ENCODE peak calls at places on chromosomes 2 and 18, in six cellular contexts. G is right cardiac atrium; S is NCI-H345; X is iPS DF 6.9; Y is stimulated activated CD8-positive, alpha-beta memory T cell treated with anti-CD3 and anti-CD28 coated beads, Interleukin-2, amount 100 ng/mL, for 1 hour; Q is aorta. P is an unnamed sample.

GRCh38 chr2:151619337-151619989 is 114.8 kb downstream of the NEB start:
- DNase-seq in G (no peak), S (no peak), X (no peak), Y (no peak), Q (no peak), P (no peak)

GRCh38 chr2:160666019-160666676 is 172.5 kb upstream of the RBMS1 start:
- DNase-seq in G (no peak), S (peak; percentile 64), X (no peak), Y (no peak), Q (no peak), P (no peak)

GRCh38 chr2:236968101-236968886 is 117.4 kb upstream of the COPS8 start:
- DNase-seq in G (no peak), S (no peak), X (no peak), Y (no peak), Q (no peak), P (no peak)

GRCh38 chr2:227198866-227199265 is 34.4 kb downstream of the COL4A3 start:
- DNase-seq in G (no peak), S (no peak), X (no peak), Y (no peak), Q (no peak), P (no peak)

GRCh38 chr2:168044579-168044978 is 202.8 kb downstream of the STK39 start:
- DNase-seq in G (no peak), S (no peak), X (no peak), Y (no peak), Q (no peak), P (no peak)

GRCh38 chr2:21267232-21267835 is 143.6 kb downstream of the TDRD15 start:
- DNase-seq in G (no peak), S (no peak), X (no peak), Y (no peak), Q (no peak), P (no peak)

GRCh38 chr2:169107645-169108044 is 38.3 kb downstream of the DHRS9 start:
- DNase-seq in G (no peak), S (no peak), X (no peak), Y (no peak), Q (no peak), P (no peak)

GRCh38 chr2:217593732-217594131 is 409.1 kb downstream of the TNS1 start:
- DNase-seq in G (no peak), S (no peak), X (no peak), Y (no peak), Q (no peak), P (no peak)

GRCh38 chr18:57353940-57354461 is 1.6 kb downstream of the ST8SIA3 start:
- DNase-seq in G (peak; percentile 28), S (no peak), X (peak; percentile 57), Y (no peak), Q (peak; percentile 81), P (no peak)

GRCh38 chr2:98269274-98269673 is 77.0 kb upstream of the CNGA3 start:
- DNase-seq in G (no peak), S (peak; percentile 6), X (peak; percentile 43), Y (no peak), Q (no peak), P (no peak)

GRCh38 chr2:41414486-41415230 is 633.2 kb upstream of the PKDCC start:
- DNase-seq in G (no peak), S (peak; percentile 42), X (peak; percentile 48), Y (no peak), Q (no peak), P (no peak)

GRCh38 chr2:1965726-1966125 is 221.4 kb upstream of the PXDN start:
- DNase-seq in G (no peak), S (no peak), X (no peak), Y (no peak), Q (no peak), P (no peak)

GRCh38 chr2:62152000-62152399 is 43.9 kb upstream of the B3GNT2 start:
- DNase-seq in G (no peak), S (no peak), X (no peak), Y (no peak), Q (no peak), P (no peak)

GRCh38 chr2:238285653-238286082 is 2.7 kb downstream of the PER2 start:
- DNase-seq in G (peak; percentile 84), S (no peak), X (no peak), Y (no peak), Q (peak; percentile 91), P (peak; percentile 20)

GRCh38 chr2:7857904-7858303 is 824.0 kb upstream of the ID2 start:
- DNase-seq in G (no peak), S (peak; percentile 66), X (no peak), Y (no peak), Q (no peak), P (no peak)

GRCh38 chr2:231185050-231185725 is 13.2 kb upstream of the ARMC9 start:
- DNase-seq in G (peak; percentile 60), S (no peak), X (no peak), Y (no peak), Q (no peak), P (no peak)

GRCh38 chr2:47890711-47891368 is 15.5 kb downstream of the FBXO11 start:
- DNase-seq in G (no peak), S (no peak), X (no peak), Y (no peak), Q (no peak), P (no peak)

GRCh38 chr2:40300391-40300790 is 151.5 kb downstream of the SLC8A1 start:
- DNase-seq in G (no peak), S (no peak), X (no peak), Y (no peak), Q (no peak), P (no peak)

GRCh38 chr18:27713727-27714080 is 463.2 kb downstream of the CDH2 start:
- DNase-seq in G (no peak), S (peak; percentile 73), X (no peak), Y (no peak), Q (no peak), P (no peak)

GRCh38 chr2:193584522-193584938 is 1389.8 kb upstream of the TMEFF2 start:
- DNase-seq in G (no peak), S (no peak), X (peak; percentile 35), Y (no peak), Q (no peak), P (no peak)

GRCh38 chr18:10432781-10433180 is 21.7 kb upstream of the APCDD1 start:
- DNase-seq in G (no peak), S (no peak), X (no peak), Y (no peak), Q (no peak), P (no peak)

GRCh38 chr2:101546376-101547058 is 71.6 kb upstream of the RFX8 start:
- DNase-seq in G (no peak), S (no peak), X (no peak), Y (no peak), Q (no peak), P (no peak)

GRCh38 chr18:79483971-79484491 is 88.3 kb downstream of the NFATC1 start:
- DNase-seq in G (peak; percentile 8), S (no peak), X (no peak), Y (no peak), Q (peak; percentile 74), P (no peak)

GRCh38 chr2:15940661-15941482 is 522 bp downstream of the MYCN start:
- DNase-seq in G (no peak), S (no peak), X (no peak), Y (no peak), Q (no peak), P (no peak)

GRCh38 chr2:239832101-239832994 is 192.8 kb downstream of the NDUFA10 start:
- DNase-seq in G (no peak), S (no peak), X (no peak), Y (no peak), Q (peak; percentile 69), P (no peak)

GRCh38 chr18:48328473-48329205 is 80.5 kb downstream of the ZBTB7C start:
- DNase-seq in G (no peak), S (no peak), X (no peak), Y (no peak), Q (peak; percentile 79), P (no peak)

GRCh38 chr2:72999729-73000725 is 71.5 kb downstream of the SFXN5 start:
- DNase-seq in G (no peak), S (no peak), X (no peak), Y (no peak), Q (no peak), P (no peak)

GRCh38 chr2:101223814-101224231 is 28.9 kb upstream of the CNOT11 start:
- DNase-seq in G (no peak), S (no peak), X (no peak), Y (no peak), Q (no peak), P (no peak)

GRCh38 chr18:48605408-48605845 is 66.6 kb downstream of the CTIF start:
- DNase-seq in G (no peak), S (peak; percentile 56), X (peak; percentile 55), Y (no peak), Q (no peak), P (no peak)

P was measured in esophagus squamous epithelium.